ENCODE peak calls at places on chromosomes 11 and 22, in eight cellular contexts. M is WERI-Rb-1, T is AG10803, V is H1, R is HepG2, L is neural progenitor cell, C is BJ, E is nephron progenitor cell. X is an unnamed sample.

GRCh38 chr11:86802601-86803051 is 2.3 kb downstream of the PRSS23 start:
- DNase-seq in M (peak; percentile 66), T (peak; percentile 47), V (no peak), R (peak; percentile 40), L (peak; percentile 77), C (no peak), E (no peak), X (no peak)

GRCh38 chr11:133323354-133323753 is 208.9 kb downstream of the OPCML start:
- DNase-seq in M (no peak), T (no peak), V (no peak), R (no peak), L (peak; percentile 36), C (no peak), E (no peak), X (no peak)

GRCh38 chr11:3201112-3201581 is 17.5 kb downstream of the MRGPRG start:
- DNase-seq in M (no peak), T (no peak), V (no peak), R (no peak), L (no peak), C (no peak), E (no peak), X (no peak)

GRCh38 chr22:42468841-42469240 is 36.6 kb upstream of the NFAM1 start:
- DNase-seq in M (no peak), T (peak; percentile 12), V (no peak), R (no peak), L (no peak), C (no peak), E (no peak), X (no peak)

GRCh38 chr11:70860855-70861254 is 391.5 kb downstream of the SHANK2 start:
- DNase-seq in M (peak; percentile 33), T (no peak), V (no peak), R (no peak), L (peak; percentile 63), C (no peak), E (peak; percentile 12), X (no peak)

GRCh38 chr11:78381867-78382266 is 35.8 kb downstream of the GAB2 start:
- DNase-seq in M (no peak), T (peak; percentile 30), V (no peak), R (no peak), L (no peak), C (peak; percentile 18), E (no peak), X (no peak)

GRCh38 chr11:33258631-33259184 is 1.5 kb downstream of the HIPK3 start:
- DNase-seq in M (no peak), T (peak; percentile 63), V (no peak), R (peak; percentile 53), L (no peak), C (no peak), E (no peak), X (no peak)

GRCh38 chr11:128733440-128734115 is 39.7 kb downstream of the FLI1 start:
- DNase-seq in M (no peak), T (no peak), V (peak; percentile 66), R (no peak), L (peak; percentile 81), C (no peak), E (no peak), X (no peak)

GRCh38 chr11:111944651-111945051 is 7.5 kb downstream of the DIXDC1 start:
- DNase-seq in M (no peak), T (peak; percentile 93), V (no peak), R (no peak), L (no peak), C (peak; percentile 47), E (no peak), X (peak; percentile 17)

GRCh38 chr22:46107089-46107664 is 43.1 kb upstream of the PPARA start:
- DNase-seq in M (no peak), T (no peak), V (no peak), R (no peak), L (no peak), C (no peak), E (no peak), X (no peak)

GRCh38 chr22:35400335-35400680 is 368 bp downstream of the MCM5 start:
- DNase-seq in M (no peak), T (no peak), V (no peak), R (no peak), L (peak; percentile 64), C (no peak), E (peak; percentile 42), X (no peak)

GRCh38 chr11:64516226-64516625 is 74.8 kb upstream of the SLC22A12 start:
- DNase-seq in M (peak; percentile 42), T (no peak), V (no peak), R (no peak), L (no peak), C (no peak), E (no peak), X (no peak)
- TF ChIP-seq CTCF in M (peak; percentile 69), T (no peak), V (peak; percentile 26), R (peak; percentile 25), L (peak; percentile 23), C (no peak), E (no peak), X (peak; percentile 13)

GRCh38 chr22:33130473-33130872 is 72.3 kb upstream of the SYN3 start:
- DNase-seq in M (no peak), T (no peak), V (no peak), R (peak; percentile 84), L (no peak), C (no peak), E (no peak), X (no peak)

GRCh38 chr22:33124471-33124870 is 66.3 kb upstream of the SYN3 start:
- DNase-seq in M (no peak), T (no peak), V (no peak), R (no peak), L (no peak), C (no peak), E (no peak), X (peak; percentile 63)

GRCh38 chr22:33129621-33130020 is 71.4 kb upstream of the SYN3 start:
- DNase-seq in M (peak; percentile 37), T (no peak), V (no peak), R (no peak), L (no peak), C (no peak), E (no peak), X (no peak)

GRCh38 chr22:33126881-33127280 is 68.7 kb upstream of the SYN3 start:
- DNase-seq in M (peak; percentile 28), T (peak; percentile 8), V (no peak), R (peak; percentile 39), L (peak; percentile 64), C (no peak), E (no peak), X (no peak)
- TF ChIP-seq CTCF in M (peak; percentile 60), T (peak; percentile 25), V (no peak), R (peak; percentile 73), L (peak; percentile 64), C (no peak), E (peak; percentile 19), X (no peak)

DNA sequence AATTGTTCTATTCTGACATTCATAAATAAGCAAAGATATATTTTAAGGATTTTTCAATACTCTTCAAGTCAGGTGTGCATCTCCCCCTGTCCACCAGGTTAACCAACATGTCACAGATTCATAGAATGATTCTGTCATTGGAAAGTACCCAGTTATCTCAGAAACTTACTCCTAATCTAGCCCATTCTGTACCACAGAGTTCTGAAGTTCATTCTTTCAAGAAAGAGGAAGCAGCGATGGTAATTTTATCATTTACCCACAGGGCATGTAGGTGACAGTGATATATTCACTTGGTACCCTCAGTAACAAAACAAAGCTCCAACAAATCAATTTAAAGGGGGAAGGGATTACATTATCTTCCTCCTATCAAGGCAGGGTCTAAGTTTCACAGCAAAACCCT is 18.9 kb upstream of the MPPED2 start:
- DNase-seq in M (no peak), T (no peak), V (no peak), R (no peak), L (no peak), C (no peak), E (no peak), X (no peak)
- TF ChIP-seq CTCF in M (no peak), T (no peak), V (no peak), R (no peak), L (no peak), C (no peak), E (no peak), X (no peak)

GRCh38 chr11:125257185-125257584 is 92.6 kb downstream of the PKNOX2 start:
- DNase-seq in M (peak; percentile 83), T (no peak), V (peak; percentile 59), R (no peak), L (peak; percentile 54), C (no peak), E (no peak), X (no peak)
- TF ChIP-seq CTCF in M (peak; percentile 71), T (peak; percentile 45), V (peak; percentile 68), R (no peak), L (peak; percentile 50), C (peak; percentile 40), E (peak; percentile 24), X (no peak)

DNA sequence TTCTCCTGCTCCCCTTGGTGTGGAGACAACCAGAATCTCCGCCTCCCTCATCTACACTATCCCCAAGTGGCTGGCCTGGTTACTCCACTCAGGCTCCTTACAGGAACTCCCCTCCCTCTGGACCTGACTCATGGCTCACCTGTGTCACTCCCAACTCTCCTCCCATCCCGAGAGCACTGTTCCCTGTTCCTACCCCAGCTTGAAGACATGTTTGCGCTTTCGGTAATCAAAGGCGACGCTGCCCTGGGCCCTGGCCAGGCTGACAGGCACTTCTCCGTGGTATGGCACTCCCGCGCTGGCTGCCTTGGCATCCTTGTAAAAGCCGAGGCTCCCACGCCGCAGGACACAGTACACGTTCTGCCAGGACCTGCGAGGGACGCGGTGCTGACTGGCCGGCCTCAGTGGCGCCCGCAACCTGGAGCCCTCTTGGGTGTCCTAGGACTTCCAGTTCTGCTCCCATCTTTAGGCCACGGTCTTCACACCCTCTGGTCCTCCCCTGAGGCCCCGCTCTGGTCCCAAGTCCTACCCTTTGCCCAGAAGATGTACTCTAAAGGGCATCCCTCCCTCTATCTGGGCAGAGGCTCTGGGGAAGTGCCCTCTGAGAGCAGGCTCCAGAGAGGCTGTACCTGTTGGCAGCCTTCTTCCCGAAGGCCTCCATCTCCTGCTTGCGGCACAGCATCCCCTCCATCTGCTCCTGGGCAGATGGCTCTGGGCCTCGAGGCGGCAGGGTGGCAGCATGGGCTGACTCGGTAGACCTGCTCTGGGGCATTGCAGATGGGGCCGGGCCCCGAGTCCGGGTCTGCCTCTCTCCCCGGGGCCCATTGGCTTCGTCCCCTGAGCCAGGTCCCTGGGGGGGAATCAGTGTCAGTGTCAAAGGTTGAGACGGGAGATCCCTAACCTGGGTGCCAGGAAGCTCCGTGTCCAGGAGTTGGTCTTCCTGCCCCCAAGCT is 9.4 kb upstream of the RBM4B start:
- DNase-seq in M (no peak), T (no peak), V (no peak), R (no peak), L (no peak), C (no peak), E (no peak), X (no peak)
- TF ChIP-seq CTCF in M (no peak), T (no peak), V (no peak), R (no peak), L (no peak), C (no peak), E (no peak), X (no peak)